ENCODE peak calls at places on chromosomes 5 and 9, in four cellular contexts. S, U, Q and G are unnamed samples.

GRCh38 chr9:84121991-84122523 is 141.5 kb downstream of the RMI1 start:
- DNase-seq in Q (peak; percentile 67), U (no peak), S (peak; percentile 59), G (no peak)

GRCh38 chr9:33690156-33690908 is 105.0 kb upstream of the PRSS3 start:
- DNase-seq in Q (no peak), U (no peak), S (no peak), G (peak; percentile 54)

GRCh38 chr5:6856658-6857057 is 143.4 kb downstream of the TENT4A start:
- DNase-seq in U (no peak), S (peak; percentile 67), Q (no peak), G (peak; percentile 77)

GRCh38 chr5:112186401-112186990 is 232.6 kb downstream of the EPB41L4A start:
- DNase-seq in Q (peak; percentile 41), S (peak; percentile 44), U (peak; percentile 57), G (no peak)

GRCh38 chr5:107563957-107564544 is 106.7 kb downstream of the EFNA5 start:
- DNase-seq in S (no peak), Q (no peak), U (no peak), G (no peak)

GRCh38 chr5:136130581-136130980 is 2.1 kb upstream of the SMAD5 start:
- DNase-seq in U (no peak), Q (no peak), S (no peak), G (no peak)

GRCh38 chr5:1004598-1005361 is 3.8 kb upstream of the NKD2 start:
- DNase-seq in U (peak; percentile 76), Q (peak; percentile 81), S (peak; percentile 78), G (no peak)

GRCh38 chr5:96090205-96090604 is 128.6 kb upstream of the ELL2 start:
- DNase-seq in U (no peak), Q (no peak), S (no peak), G (no peak)

GRCh38 chr5:23223846-23224245 is 283.6 kb upstream of the PRDM9 start:
- DNase-seq in S (no peak), U (no peak), Q (no peak), G (no peak)